ENCODE peak calls at places on chromosomes 1 and 21, in nine cellular contexts. V, T, H, A, N, F, G, S and K are unnamed samples.

GRCh38 chr1:44524180-44524579 is 119.1 kb downstream of the RNF220 start:
- DNase-seq in V (no peak), T (peak; percentile 67), H (no peak), A (peak; percentile 96), N (no peak), F (no peak), G (no peak), S (no peak), K (no peak)

GRCh38 chr1:6497215-6497866 is 5.9 kb upstream of the PLEKHG5 start:
- DNase-seq in V (peak; percentile 77), T (peak; percentile 92), H (peak; percentile 80), A (peak; percentile 79), N (peak; percentile 26), F (peak; percentile 92), G (no peak), S (peak; percentile 16), K (peak; percentile 61)

GRCh38 chr1:216325946-216326345 is 97.3 kb downstream of the USH2A start:
- DNase-seq in V (peak; percentile 98), T (no peak), H (no peak), A (no peak), N (no peak), F (no peak), G (no peak), S (no peak), K (no peak)

GRCh38 chr21:30881480-30881879 is at the start of gene KRTAP11-1:
- DNase-seq in V (no peak), T (no peak), H (no peak), A (no peak), N (no peak), F (no peak), G (no peak), S (no peak), K (no peak)

GRCh38 chr1:226634156-226634588 is 85.6 kb downstream of the STUM start:
- DNase-seq in V (peak; percentile 88), T (peak; percentile 87), H (peak; percentile 86), A (peak; percentile 85), N (peak; percentile 79), F (peak; percentile 91), G (peak; percentile 39), S (peak; percentile 81), K (peak; percentile 77)

GRCh38 chr1:234638832-234639799 is 29.1 kb upstream of the IRF2BP2 start:
- DNase-seq in V (peak; percentile 75), T (no peak), H (peak; percentile 84), A (no peak), N (no peak), F (no peak), G (no peak), S (no peak), K (no peak)

GRCh38 chr1:180896161-180896560 is 16.5 kb upstream of the KIAA1614 start:
- DNase-seq in V (no peak), T (no peak), H (no peak), A (no peak), N (no peak), F (no peak), G (no peak), S (no peak), K (no peak)

GRCh38 chr1:1206376-1207253 is at the start of gene TNFRSF18:
- DNase-seq in V (peak; percentile 79), T (peak; percentile 69), H (no peak), A (peak; percentile 68), N (no peak), F (peak; percentile 62), G (peak; percentile 23), S (no peak), K (peak; percentile 42)

DNA sequence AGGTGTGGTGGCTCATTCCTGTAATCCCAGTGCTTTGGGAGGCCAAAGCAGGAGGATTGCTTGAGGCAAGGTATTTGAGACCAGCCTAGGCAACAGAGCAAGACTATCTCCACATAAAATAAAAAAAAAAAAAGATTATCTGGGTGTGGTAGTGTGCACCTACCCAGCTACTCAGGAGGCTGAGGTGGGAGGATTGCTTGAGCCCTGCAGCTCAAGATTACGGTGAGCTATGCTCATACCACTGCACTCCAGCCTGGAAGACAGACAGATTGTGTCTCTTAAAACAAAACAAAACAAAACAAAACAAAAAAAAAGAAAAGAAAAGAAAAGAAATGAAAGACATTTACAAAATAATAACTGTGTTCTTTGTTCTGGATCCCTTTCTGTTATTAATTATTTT is 6.1 kb upstream of the TLCD4 start:
- DNase-seq in V (no peak), T (no peak), H (no peak), A (no peak), N (no peak), F (no peak), G (no peak), S (no peak), K (no peak)
- TF ChIP-seq EZH2phosphoT487 in V (no peak), T (no peak), H (no peak), A (no peak), N (no peak), F (no peak), G (no peak), S (no peak), K (no peak)

GRCh38 chr1:159000070-159000409 is 9.7 kb upstream of the IFI16 start:
- DNase-seq in V (no peak), T (no peak), H (no peak), A (no peak), N (no peak), F (no peak), G (no peak), S (no peak), K (peak; percentile 64)

GRCh38 chr1:158998037-158998780 is 11.5 kb upstream of the IFI16 start:
- DNase-seq in V (no peak), T (no peak), H (no peak), A (no peak), N (peak; percentile 45), F (no peak), G (no peak), S (no peak), K (no peak)

GRCh38 chr1:158998781-158999161 is 10.9 kb upstream of the IFI16 start:
- DNase-seq in V (peak; percentile 80), T (peak; percentile 67), H (peak; percentile 68), A (peak; percentile 77), N (peak; percentile 87), F (peak; percentile 33), G (peak; percentile 32), S (peak; percentile 79), K (peak; percentile 78)

GRCh38 chr1:159000627-159001026 is 9.1 kb upstream of the IFI16 start:
- DNase-seq in V (peak; percentile 86), T (peak; percentile 48), H (peak; percentile 85), A (peak; percentile 54), N (no peak), F (no peak), G (peak; percentile 10), S (no peak), K (peak; percentile 95)

DNA sequence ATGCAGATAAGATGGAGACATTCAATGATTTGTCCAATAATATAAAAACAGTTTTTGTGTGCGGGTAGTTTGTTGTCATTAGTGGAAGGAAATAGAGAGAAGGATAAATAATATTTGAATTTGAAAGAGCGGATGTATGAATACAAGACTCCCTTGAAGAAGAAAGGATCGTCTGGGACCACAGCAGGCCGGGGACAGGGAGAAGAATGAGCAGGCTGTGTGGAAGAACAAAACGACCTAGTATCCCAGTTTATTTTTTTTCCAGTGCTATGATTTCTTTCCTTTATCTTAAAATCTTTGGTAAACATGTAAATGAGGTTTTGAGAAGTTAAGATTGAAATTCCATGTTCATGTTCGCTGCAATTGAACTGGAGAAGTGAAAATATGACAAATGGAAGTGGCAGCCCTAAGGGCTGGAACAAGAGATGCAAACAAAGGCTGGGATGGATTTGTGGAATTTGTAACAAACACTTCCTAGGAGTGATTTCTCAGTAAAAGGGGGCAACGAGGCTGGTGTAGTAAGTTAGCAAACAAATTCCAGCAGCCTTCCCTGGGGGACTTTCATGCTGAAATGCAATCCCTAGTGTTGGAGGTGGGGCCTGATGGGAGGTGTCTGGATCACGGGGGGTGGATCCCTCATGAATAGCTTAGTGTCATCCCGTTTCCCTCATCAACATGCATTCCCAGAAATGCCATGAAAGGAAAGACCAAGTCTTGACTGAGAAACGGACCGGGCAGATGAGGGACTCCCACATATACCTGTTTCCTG is 10.2 kb upstream of the IFI16 start:
- DNase-seq in V (peak; percentile 27), T (peak; percentile 90), H (peak; percentile 87), A (peak; percentile 97), N (no peak), F (no peak), G (no peak), S (no peak), K (peak; percentile 92)
- H2AFZ ChIP-seq in V (peak overlapping the region; percentile 70), T (peak overlapping the region; percentile 68), H (peak overlapping the region; percentile 65), A (no peak overlapping the region), N (no peak overlapping the region), F (peak overlapping the region; percentile 96), G (no peak overlapping the region), S (no peak overlapping the region), K (peak overlapping the region; percentile 97)

GRCh38 chr1:94280541-94280940 is 43.2 kb upstream of the ARHGAP29 start:
- DNase-seq in V (peak; percentile 78), T (no peak), H (no peak), A (no peak), N (no peak), F (no peak), G (no peak), S (no peak), K (no peak)

GRCh38 chr1:94283462-94283861 is 46.1 kb upstream of the ARHGAP29 start:
- DNase-seq in V (no peak), T (no peak), H (no peak), A (no peak), N (no peak), F (no peak), G (no peak), S (no peak), K (no peak)

GRCh38 chr1:94282143-94282711 is 44.8 kb upstream of the ARHGAP29 start:
- DNase-seq in V (no peak), T (no peak), H (no peak), A (no peak), N (no peak), F (no peak), G (no peak), S (no peak), K (no peak)

GRCh38 chr1:94279462-94279861 is 42.1 kb upstream of the ARHGAP29 start:
- DNase-seq in V (peak; percentile 40), T (no peak), H (no peak), A (no peak), N (no peak), F (no peak), G (no peak), S (no peak), K (peak; percentile 46)

DNA sequence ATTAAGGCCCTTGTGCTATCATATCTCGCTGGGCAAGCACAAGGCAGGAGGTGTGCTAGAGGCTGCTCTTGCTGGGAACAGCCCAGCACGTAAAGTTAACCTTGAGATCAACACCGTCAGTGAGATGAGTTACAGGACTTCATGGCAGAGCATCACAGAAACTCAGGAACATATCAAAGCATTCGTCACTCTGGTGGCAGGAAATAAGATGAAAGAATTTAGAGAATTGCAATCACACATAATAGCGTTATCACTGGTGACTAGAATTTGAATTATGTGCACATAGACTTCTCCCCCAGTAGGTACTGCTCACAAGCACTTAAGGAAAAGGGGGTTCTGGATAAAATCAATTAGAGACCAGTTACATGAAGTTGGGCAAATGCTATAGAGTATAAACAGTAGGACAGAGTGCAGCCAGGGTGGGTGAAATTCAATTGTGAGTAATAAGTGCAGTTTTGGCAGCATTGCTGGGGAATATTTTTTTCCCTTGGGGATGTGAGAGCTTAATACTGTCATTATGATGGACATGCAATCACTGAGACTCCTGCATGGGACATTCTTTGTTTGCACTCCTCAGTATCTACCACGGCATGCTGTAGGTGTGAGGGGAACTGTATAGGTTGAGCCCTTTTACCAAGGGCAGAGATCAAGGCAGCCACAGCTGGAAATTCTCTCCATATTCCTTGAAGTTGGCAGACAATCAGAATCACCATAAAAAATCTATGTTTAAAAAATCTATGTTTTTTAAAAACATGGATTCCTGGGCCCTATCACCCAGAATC is 44.2 kb upstream of the ARHGAP29 start:
- DNase-seq in V (peak; percentile 17), T (no peak), H (no peak), A (no peak), N (no peak), F (peak; percentile 42), G (peak; percentile 87), S (no peak), K (no peak)
- TF ChIP-seq EZH2phosphoT487 in V (no peak), T (no peak), H (no peak), A (no peak), N (no peak), F (no peak), G (no peak), S (no peak), K (no peak)

GRCh38 chr1:154743536-154744036 is 126.5 kb downstream of the KCNN3 start:
- DNase-seq in V (no peak), T (no peak), H (no peak), A (no peak), N (no peak), F (no peak), G (no peak), S (no peak), K (no peak)

GRCh38 chr1:154741327-154741726 is 128.8 kb downstream of the KCNN3 start:
- DNase-seq in V (no peak), T (no peak), H (no peak), A (no peak), N (no peak), F (no peak), G (no peak), S (no peak), K (peak; percentile 92)

GRCh38 chr1:154742586-154742985 is 127.5 kb downstream of the KCNN3 start:
- DNase-seq in V (no peak), T (no peak), H (no peak), A (no peak), N (no peak), F (no peak), G (no peak), S (no peak), K (no peak)

GRCh38 chr1:154739654-154740053 is 130.4 kb downstream of the KCNN3 start:
- DNase-seq in V (no peak), T (no peak), H (no peak), A (no peak), N (no peak), F (no peak), G (no peak), S (no peak), K (no peak)

GRCh38 chr1:154741747-154742495 is 128.2 kb downstream of the KCNN3 start:
- DNase-seq in V (no peak), T (peak; percentile 54), H (no peak), A (peak; percentile 90), N (no peak), F (no peak), G (no peak), S (no peak), K (peak; percentile 81)
- H2AFZ ChIP-seq in V (no peak overlapping the region), T (no peak overlapping the region), H (no peak overlapping the region), A (peak overlapping the region; percentile 73), N (no peak overlapping the region), F (no peak overlapping the region), G (no peak overlapping the region), S (no peak overlapping the region), K (no peak overlapping the region)